ENCODE peak calls at places on chromosomes 2 and 18, in six cellular contexts. One of them, this sample, is unnamed.

GRCh38 chr2:234500394-234501006 is 3.6 kb upstream of the ARL4C start:
- DNase-seq in Panc1: no peak
- DNase-seq in K562: peak
- DNase-seq in A549: peak
- DNase-seq in CD4-positive, alpha-beta memory T cell: peak
- DNase-seq in brain microvascular endothelial cell: peak
- DNase-seq in this sample: peak

GRCh38 chr2:177908182-177908581 is 164.4 kb downstream of the PDE11A start:
- DNase-seq in Panc1: no peak
- DNase-seq in K562: peak
- DNase-seq in A549: no peak
- DNase-seq in CD4-positive, alpha-beta memory T cell: no peak
- DNase-seq in brain microvascular endothelial cell: no peak
- DNase-seq in this sample: no peak

GRCh38 chr18:11991021-11991770 is 9.9 kb downstream of the IMPA2 start:
- DNase-seq in Panc1: no peak
- DNase-seq in K562: no peak
- DNase-seq in A549: no peak
- DNase-seq in CD4-positive, alpha-beta memory T cell: no peak
- DNase-seq in brain microvascular endothelial cell: no peak
- DNase-seq in this sample: no peak

GRCh38 chr2:127705281-127706065 is 4.2 kb downstream of the SFT2D3 start:
- DNase-seq in Panc1: no peak
- DNase-seq in K562: no peak
- DNase-seq in A549: no peak
- DNase-seq in CD4-positive, alpha-beta memory T cell: no peak
- DNase-seq in brain microvascular endothelial cell: no peak
- DNase-seq in this sample: no peak

GRCh38 chr2:8414946-8415869 is 266.6 kb upstream of the ID2 start:
- DNase-seq in Panc1: no peak
- DNase-seq in K562: no peak
- DNase-seq in A549: no peak
- DNase-seq in CD4-positive, alpha-beta memory T cell: no peak
- DNase-seq in brain microvascular endothelial cell: no peak
- DNase-seq in this sample: no peak

GRCh38 chr2:167729911-167730310 is 517.5 kb downstream of the STK39 start:
- DNase-seq in Panc1: no peak
- DNase-seq in K562: no peak
- DNase-seq in A549: no peak
- DNase-seq in CD4-positive, alpha-beta memory T cell: no peak
- DNase-seq in brain microvascular endothelial cell: no peak
- DNase-seq in this sample: no peak

GRCh38 chr2:158656492-158657190 is 138.5 kb upstream of the DAPL1 start:
- DNase-seq in Panc1: no peak
- DNase-seq in K562: no peak
- DNase-seq in A549: no peak
- DNase-seq in CD4-positive, alpha-beta memory T cell: no peak
- DNase-seq in brain microvascular endothelial cell: no peak
- DNase-seq in this sample: no peak

GRCh38 chr18:27921904-27922541 is 254.9 kb downstream of the CDH2 start:
- DNase-seq in Panc1: no peak
- DNase-seq in K562: no peak
- DNase-seq in A549: peak
- DNase-seq in CD4-positive, alpha-beta memory T cell: no peak
- DNase-seq in brain microvascular endothelial cell: peak
- DNase-seq in this sample: no peak

GRCh38 chr2:196233033-196233807 is 61.8 kb upstream of the STK17B start:
- DNase-seq in Panc1: no peak
- DNase-seq in K562: no peak
- DNase-seq in A549: peak
- DNase-seq in CD4-positive, alpha-beta memory T cell: no peak
- DNase-seq in brain microvascular endothelial cell: peak
- DNase-seq in this sample: peak

GRCh38 chr18:32048507-32049091 is 30.0 kb downstream of the RNF125 start:
- DNase-seq in Panc1: no peak
- DNase-seq in K562: no peak
- DNase-seq in A549: peak
- DNase-seq in CD4-positive, alpha-beta memory T cell: no peak
- DNase-seq in brain microvascular endothelial cell: peak
- DNase-seq in this sample: no peak

GRCh38 chr18:11391636-11392035 is 217.8 kb upstream of the SLC35G4 start:
- DNase-seq in Panc1: no peak
- DNase-seq in K562: no peak
- DNase-seq in A549: no peak
- DNase-seq in CD4-positive, alpha-beta memory T cell: no peak
- DNase-seq in brain microvascular endothelial cell: no peak
- DNase-seq in this sample: no peak

GRCh38 chr18:24488824-24489493 is 28.5 kb downstream of the HRH4 start:
- DNase-seq in Panc1: peak
- DNase-seq in K562: peak
- DNase-seq in A549: peak
- DNase-seq in CD4-positive, alpha-beta memory T cell: peak
- DNase-seq in brain microvascular endothelial cell: no peak
- DNase-seq in this sample: no peak

GRCh38 chr18:60554961-60555360 is 182.4 kb upstream of the MC4R start:
- DNase-seq in Panc1: no peak
- DNase-seq in K562: no peak
- DNase-seq in A549: no peak
- DNase-seq in CD4-positive, alpha-beta memory T cell: no peak
- DNase-seq in brain microvascular endothelial cell: no peak
- DNase-seq in this sample: no peak

GRCh38 chr2:201470821-201471731 is 19.5 kb downstream of the STRADB start:
- DNase-seq in Panc1: no peak
- DNase-seq in K562: no peak
- DNase-seq in A549: no peak
- DNase-seq in CD4-positive, alpha-beta memory T cell: no peak
- DNase-seq in brain microvascular endothelial cell: peak
- DNase-seq in this sample: no peak

GRCh38 chr2:201472411-201472810 is 20.9 kb downstream of the STRADB start:
- DNase-seq in Panc1: no peak
- DNase-seq in K562: no peak
- DNase-seq in A549: no peak
- DNase-seq in CD4-positive, alpha-beta memory T cell: no peak
- DNase-seq in brain microvascular endothelial cell: peak
- DNase-seq in this sample: no peak

GRCh38 chr2:201466050-201466660 is 14.6 kb downstream of the STRADB start:
- DNase-seq in Panc1: no peak
- DNase-seq in K562: no peak
- DNase-seq in A549: no peak
- DNase-seq in CD4-positive, alpha-beta memory T cell: no peak
- DNase-seq in brain microvascular endothelial cell: peak
- DNase-seq in this sample: peak

GRCh38 chr2:201467666-201468065 is 16.1 kb downstream of the STRADB start:
- DNase-seq in Panc1: no peak
- DNase-seq in K562: no peak
- DNase-seq in A549: no peak
- DNase-seq in CD4-positive, alpha-beta memory T cell: no peak
- DNase-seq in brain microvascular endothelial cell: no peak
- DNase-seq in this sample: no peak

DNA sequence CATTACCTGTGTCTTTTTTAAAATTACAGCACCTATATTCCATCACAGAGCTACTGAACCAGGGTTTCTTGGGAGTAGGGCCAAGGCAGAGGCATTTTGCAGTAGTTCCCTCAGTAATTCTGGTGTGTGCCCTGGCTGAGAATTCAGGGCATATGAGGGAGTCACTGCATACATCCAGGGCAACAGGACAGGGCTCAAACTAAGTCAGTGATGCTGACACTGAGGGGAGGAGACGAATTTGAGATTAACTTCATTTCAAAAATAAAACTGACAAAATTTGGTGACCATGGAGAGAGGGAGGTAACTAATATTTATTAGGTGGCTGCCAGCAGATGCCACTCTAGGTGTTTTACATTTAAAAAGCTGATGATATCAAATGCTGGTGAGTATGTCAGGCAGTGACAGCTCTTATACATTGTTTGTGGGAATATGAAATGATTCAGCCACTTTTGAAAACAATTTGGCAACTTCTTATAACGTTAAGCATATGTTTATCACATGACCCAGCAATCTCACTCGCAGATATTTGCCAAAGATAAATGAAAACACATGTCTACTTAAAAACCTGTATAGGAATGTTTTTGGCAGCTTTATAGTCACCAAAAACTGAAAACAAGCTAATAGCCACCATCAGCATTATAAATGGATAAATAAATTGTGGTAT is 20.3 kb downstream of the STRADB start:
- DNase-seq in Panc1: no peak
- DNase-seq in K562: no peak
- DNase-seq in A549: no peak
- DNase-seq in CD4-positive, alpha-beta memory T cell: no peak
- DNase-seq in brain microvascular endothelial cell: peak
- DNase-seq in this sample: no peak
- H3K4me3 ChIP-seq in Panc1: no peak
- H3K4me3 ChIP-seq in K562: no peak
- H3K4me3 ChIP-seq in A549: no peak
- H3K4me3 ChIP-seq in CD4-positive, alpha-beta memory T cell: no peak
- H3K4me3 ChIP-seq in brain microvascular endothelial cell: no peak
- H3K4me3 ChIP-seq in this sample: no peak

GRCh38 chr2:218884519-218884918 is 3.9 kb downstream of the WNT10A start:
- DNase-seq in Panc1: no peak
- DNase-seq in K562: no peak
- DNase-seq in A549: no peak
- DNase-seq in CD4-positive, alpha-beta memory T cell: no peak
- DNase-seq in brain microvascular endothelial cell: no peak
- DNase-seq in this sample: no peak

GRCh38 chr2:218881744-218882462 is 1.3 kb downstream of the WNT10A start:
- DNase-seq in Panc1: no peak
- DNase-seq in K562: no peak
- DNase-seq in A549: no peak
- DNase-seq in CD4-positive, alpha-beta memory T cell: no peak
- DNase-seq in brain microvascular endothelial cell: no peak
- DNase-seq in this sample: no peak

GRCh38 chr2:218882866-218883366 is 2.3 kb downstream of the WNT10A start:
- DNase-seq in Panc1: no peak
- DNase-seq in K562: no peak
- DNase-seq in A549: no peak
- DNase-seq in CD4-positive, alpha-beta memory T cell: no peak
- DNase-seq in brain microvascular endothelial cell: no peak
- DNase-seq in this sample: no peak

GRCh38 chr2:218882463-218882821 is 1.8 kb downstream of the WNT10A start:
- DNase-seq in Panc1: no peak
- DNase-seq in K562: no peak
- DNase-seq in A549: no peak
- DNase-seq in CD4-positive, alpha-beta memory T cell: no peak
- DNase-seq in brain microvascular endothelial cell: no peak
- DNase-seq in this sample: no peak

GRCh38 chr2:218883491-218884490 is 3.1 kb downstream of the WNT10A start:
- DNase-seq in Panc1: no peak
- DNase-seq in K562: no peak
- DNase-seq in A549: no peak
- DNase-seq in CD4-positive, alpha-beta memory T cell: peak
- DNase-seq in brain microvascular endothelial cell: no peak
- DNase-seq in this sample: no peak
- H3K4me3 ChIP-seq in Panc1: no peak
- H3K4me3 ChIP-seq in K562: no peak
- H3K4me3 ChIP-seq in A549: no peak
- H3K4me3 ChIP-seq in CD4-positive, alpha-beta memory T cell: no peak
- H3K4me3 ChIP-seq in brain microvascular endothelial cell: no peak
- H3K4me3 ChIP-seq in this sample: no peak

GRCh38 chr2:191749181-191749540 is 71.2 kb downstream of the NABP1 start:
- DNase-seq in Panc1: no peak
- DNase-seq in K562: no peak
- DNase-seq in A549: no peak
- DNase-seq in CD4-positive, alpha-beta memory T cell: no peak
- DNase-seq in brain microvascular endothelial cell: no peak
- DNase-seq in this sample: no peak
- H3K4me3 ChIP-seq in Panc1: no peak
- H3K4me3 ChIP-seq in K562: no peak
- H3K4me3 ChIP-seq in A549: no peak
- H3K4me3 ChIP-seq in CD4-positive, alpha-beta memory T cell: no peak
- H3K4me3 ChIP-seq in brain microvascular endothelial cell: no peak
- H3K4me3 ChIP-seq in this sample: no peak

GRCh38 chr2:70732736-70733427 is 35.1 kb downstream of the ADD2 start:
- DNase-seq in Panc1: no peak
- DNase-seq in K562: no peak
- DNase-seq in A549: no peak
- DNase-seq in CD4-positive, alpha-beta memory T cell: no peak
- DNase-seq in brain microvascular endothelial cell: no peak
- DNase-seq in this sample: no peak
- H3K4me3 ChIP-seq in Panc1: no peak
- H3K4me3 ChIP-seq in K562: no peak
- H3K4me3 ChIP-seq in A549: no peak
- H3K4me3 ChIP-seq in CD4-positive, alpha-beta memory T cell: no peak
- H3K4me3 ChIP-seq in brain microvascular endothelial cell: no peak
- H3K4me3 ChIP-seq in this sample: no peak

This sample was measured in LNCaP clone FGC.